ENCODE peak calls at places on chromosomes 7 and 10, in ten cellular contexts. Y is pancreas, X is fibroblast of villous mesenchyme, U is Calu3, E is stomach, M is kidney epithelial cell, T is coronary artery, D is AG04450, I is BJ, J is nephron progenitor cell. H is an unnamed sample.

GRCh38 chr7:43454936-43455518 is 127.9 kb upstream of the STK17A start:
- DNase-seq in Y (no peak), X (peak), U (peak), E (no peak), M (peak), T (no peak), D (no peak), I (peak), J (no peak), H (no peak)

GRCh38 chr10:35351021-35351420 is 14.7 kb downstream of the CCNY start:
- DNase-seq in Y (no peak), X (peak), U (no peak), E (no peak), M (no peak), T (no peak), D (no peak), I (no peak), J (no peak), H (no peak)

GRCh38 chr7:126843883-126844282 is 408.9 kb downstream of the GRM8 start:
- DNase-seq in Y (no peak), X (no peak), U (no peak), E (no peak), M (no peak), T (no peak), D (no peak), I (no peak), J (no peak), H (no peak)

GRCh38 chr7:1586827-1587705 is 17.2 kb upstream of the PSMG3 start:
- DNase-seq in Y (peak), X (no peak), U (no peak), E (no peak), M (no peak), T (no peak), D (no peak), I (no peak), J (no peak), H (no peak)

GRCh38 chr7:83410989-83411591 is 237.8 kb downstream of the SEMA3E start:
- DNase-seq in Y (no peak), X (peak), U (peak), E (peak), M (no peak), T (no peak), D (peak), I (peak), J (peak), H (no peak)

GRCh38 chr10:11336703-11337102 is 274.7 kb downstream of the USP6NL start:
- DNase-seq in Y (no peak), X (no peak), U (no peak), E (no peak), M (no peak), T (no peak), D (no peak), I (no peak), J (no peak), H (no peak)

GRCh38 chr10:43962346-43963191 is 313.9 kb upstream of the ZNF32 start:
- DNase-seq in Y (no peak), X (peak), U (no peak), E (no peak), M (no peak), T (peak), D (peak), I (no peak), J (peak), H (peak)

GRCh38 chr10:3681642-3682554 is 103.1 kb downstream of the KLF6 start:
- DNase-seq in Y (no peak), X (no peak), U (peak), E (no peak), M (no peak), T (no peak), D (no peak), I (no peak), J (peak), H (no peak)

GRCh38 chr10:78829570-78829969 is 239.2 kb upstream of the ZMIZ1 start:
- DNase-seq in Y (no peak), X (no peak), U (no peak), E (no peak), M (no peak), T (no peak), D (peak), I (peak), J (no peak), H (no peak)

GRCh38 chr10:69816536-69816935 is 14.8 kb downstream of the COL13A1 start:
- DNase-seq in Y (no peak), X (no peak), U (no peak), E (no peak), M (no peak), T (no peak), D (no peak), I (no peak), J (no peak), H (no peak)

GRCh38 chr10:1166101-1166827 is 110.1 kb downstream of the WDR37 start:
- DNase-seq in Y (no peak), X (no peak), U (no peak), E (no peak), M (no peak), T (no peak), D (no peak), I (no peak), J (no peak), H (no peak)

GRCh38 chr10:26386800-26387199 is 51.3 kb upstream of the APBB1IP start:
- DNase-seq in Y (no peak), X (no peak), U (no peak), E (no peak), M (no peak), T (no peak), D (no peak), I (no peak), J (no peak), H (no peak)

GRCh38 chr7:44286618-44287487 is 38.5 kb downstream of the CAMK2B start:
- DNase-seq in Y (no peak), X (no peak), U (no peak), E (peak), M (no peak), T (peak), D (no peak), I (no peak), J (peak), H (no peak)

GRCh38 chr10:126461289-126461688 is 73.0 kb upstream of the ADAM12 start:
- DNase-seq in Y (no peak), X (no peak), U (no peak), E (no peak), M (no peak), T (no peak), D (no peak), I (no peak), J (no peak), H (no peak)

GRCh38 chr10:88342733-88343310 is 240.3 kb downstream of the RNLS start:
- DNase-seq in Y (no peak), X (no peak), U (no peak), E (no peak), M (no peak), T (no peak), D (no peak), I (no peak), J (no peak), H (no peak)

GRCh38 chr10:113135025-113135424 is 185.0 kb downstream of the TCF7L2 start:
- DNase-seq in Y (no peak), X (no peak), U (no peak), E (no peak), M (no peak), T (no peak), D (no peak), I (no peak), J (no peak), H (no peak)

GRCh38 chr7:12403287-12404181 is at the start of gene VWDE:
- DNase-seq in Y (peak), X (peak), U (peak), E (peak), M (no peak), T (no peak), D (no peak), I (no peak), J (peak), H (peak)

GRCh38 chr10:44569193-44570091 is 184.5 kb upstream of the CXCL12 start:
- DNase-seq in Y (no peak), X (peak), U (no peak), E (no peak), M (no peak), T (peak), D (peak), I (peak), J (no peak), H (peak)

GRCh38 chr10:79146611-79147130 is 77.9 kb downstream of the ZMIZ1 start:
- DNase-seq in Y (peak), X (peak), U (no peak), E (peak), M (no peak), T (no peak), D (no peak), I (no peak), J (no peak), H (peak)

GRCh38 chr10:52463831-52464230 is 149.8 kb downstream of the DKK1 start:
- DNase-seq in Y (no peak), X (no peak), U (no peak), E (no peak), M (no peak), T (no peak), D (no peak), I (no peak), J (no peak), H (no peak)

GRCh38 chr7:134757938-134758337 is 21.5 kb upstream of the CALD1 start:
- DNase-seq in Y (no peak), X (peak), U (no peak), E (no peak), M (no peak), T (no peak), D (no peak), I (no peak), J (no peak), H (no peak)

GRCh38 chr7:20310963-20311742 is 19.5 kb upstream of the ITGB8 start:
- DNase-seq in Y (no peak), X (peak), U (peak), E (no peak), M (no peak), T (no peak), D (no peak), I (peak), J (no peak), H (no peak)

GRCh38 chr10:94129393-94130130 is 135.8 kb downstream of the PLCE1 start:
- DNase-seq in Y (no peak), X (peak), U (no peak), E (no peak), M (no peak), T (no peak), D (peak), I (peak), J (no peak), H (no peak)

GRCh38 chr7:30348083-30348560 is 63.7 kb downstream of the ZNRF2 start:
- DNase-seq in Y (no peak), X (peak), U (peak), E (no peak), M (peak), T (no peak), D (peak), I (peak), J (no peak), H (no peak)

GRCh38 chr7:11831727-11832495 is at the start of gene THSD7A:
- DNase-seq in Y (peak), X (peak), U (peak), E (peak), M (no peak), T (no peak), D (no peak), I (no peak), J (peak), H (peak)

GRCh38 chr7:35707422-35707821 is 12.5 kb upstream of the HERPUD2 start:
- DNase-seq in Y (no peak), X (no peak), U (peak), E (no peak), M (no peak), T (no peak), D (no peak), I (no peak), J (no peak), H (no peak)

GRCh38 chr10:84176351-84176750 is 2.8 kb downstream of the GPR15LG start:
- DNase-seq in Y (no peak), X (no peak), U (no peak), E (no peak), M (no peak), T (peak), D (no peak), I (no peak), J (no peak), H (no peak)

GRCh38 chr7:95420996-95421846 is 13.6 kb downstream of the PON2 start:
- DNase-seq in Y (no peak), X (peak), U (peak), E (no peak), M (no peak), T (no peak), D (peak), I (no peak), J (no peak), H (no peak)

GRCh38 chr10:129678186-129678585 is 211.1 kb downstream of the MGMT start:
- DNase-seq in Y (no peak), X (no peak), U (no peak), E (no peak), M (no peak), T (no peak), D (no peak), I (no peak), J (no peak), H (no peak)

GRCh38 chr7:123823898-123824753 is 20.8 kb upstream of the HYAL4 start:
- DNase-seq in Y (no peak), X (no peak), U (no peak), E (no peak), M (no peak), T (no peak), D (no peak), I (no peak), J (no peak), H (no peak)

GRCh38 chr7:124856299-124856888 is 73.2 kb downstream of the POT1 start:
- DNase-seq in Y (no peak), X (peak), U (no peak), E (no peak), M (no peak), T (no peak), D (peak), I (peak), J (no peak), H (no peak)
- TF ChIP-seq CTCF in Y (peak), X (peak), U (peak), E (peak), M (peak), T (peak), D (peak), I (peak), J (peak), H (no peak)

DNA sequence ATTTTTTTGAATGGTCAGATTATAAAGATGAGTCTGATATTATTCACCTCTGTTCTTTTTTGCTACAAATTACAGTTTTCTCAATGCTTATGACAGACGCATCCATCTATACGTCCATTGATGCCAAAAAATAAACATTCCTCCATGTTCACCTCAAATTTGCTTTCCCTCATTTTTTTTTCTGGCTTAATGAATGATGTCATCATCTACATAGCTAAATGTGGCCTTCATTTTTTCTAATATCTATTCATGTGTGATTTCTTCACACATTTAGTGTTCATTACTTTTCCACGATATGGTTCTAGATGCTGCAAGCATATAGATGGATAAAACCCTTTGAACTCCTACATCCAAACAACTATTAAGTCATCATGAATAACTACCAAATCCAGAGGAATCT is 163.1 kb downstream of the MAGI2 start:
- DNase-seq in Y (no peak), X (no peak), U (no peak), E (no peak), M (no peak), T (no peak), D (no peak), I (no peak), J (no peak), H (no peak)
- TF ChIP-seq CTCF in Y (no peak), X (no peak), U (no peak), E (no peak), M (no peak), T (no peak), D (no peak), I (no peak), J (no peak), H (no peak)

DNA sequence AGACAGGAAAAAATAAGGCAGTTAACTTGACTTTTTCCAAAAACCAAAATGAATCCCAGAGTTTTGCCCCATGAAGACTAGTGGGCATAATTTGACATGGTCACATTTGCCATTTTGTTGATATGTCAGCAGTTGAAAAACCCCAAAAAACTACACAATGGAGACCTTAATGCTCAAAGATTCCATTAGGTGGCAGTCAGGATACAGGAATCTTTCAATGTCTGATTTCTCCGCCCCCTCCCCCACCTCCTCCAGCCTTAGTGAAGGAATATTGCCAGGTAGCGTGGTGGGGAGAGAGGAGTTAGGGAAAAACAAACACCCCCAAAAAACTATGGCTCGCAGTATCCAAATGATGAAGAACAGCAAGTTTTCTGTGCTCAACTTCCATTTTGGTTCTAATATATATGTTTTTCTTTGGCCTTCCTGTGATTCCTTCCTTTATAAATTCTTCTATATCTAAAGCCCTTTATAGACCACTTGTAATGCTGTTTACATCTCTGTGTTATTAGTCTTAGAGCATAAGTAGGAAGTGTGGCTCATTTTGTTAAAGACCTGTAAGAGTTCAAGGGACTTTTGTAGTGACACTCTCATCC is 6.7 kb upstream of the SMNDC1 start:
- DNase-seq in Y (peak), X (peak), U (peak), E (peak), M (no peak), T (no peak), D (peak), I (no peak), J (peak), H (peak)
- TF ChIP-seq CTCF in Y (no peak), X (peak), U (no peak), E (peak), M (peak), T (no peak), D (peak), I (peak), J (peak), H (peak)

GRCh38 chr7:50781894-50782293 is 802 bp downstream of the GRB10 start:
- DNase-seq in Y (no peak), X (no peak), U (no peak), E (no peak), M (no peak), T (no peak), D (no peak), I (no peak), J (no peak), H (no peak)
- TF ChIP-seq CTCF in Y (no peak), X (no peak), U (no peak), E (no peak), M (no peak), T (no peak), D (no peak), I (no peak), J (no peak), H (no peak)

GRCh38 chr7:137898839-137899681 is 52.3 kb upstream of the DGKI start:
- DNase-seq in Y (peak), X (peak), U (peak), E (peak), M (no peak), T (peak), D (peak), I (no peak), J (peak), H (peak)
- TF ChIP-seq CTCF in Y (peak), X (peak), U (peak), E (peak), M (peak), T (peak), D (peak), I (peak), J (peak), H (peak)

GRCh38 chr7:14807498-14807897 is 95.1 kb downstream of the DGKB start:
- DNase-seq in Y (no peak), X (no peak), U (no peak), E (no peak), M (no peak), T (no peak), D (no peak), I (no peak), J (no peak), H (no peak)
- TF ChIP-seq CTCF in Y (no peak), X (no peak), U (no peak), E (no peak), M (no peak), T (no peak), D (no peak), I (no peak), J (no peak), H (no peak)

GRCh38 chr7:143288836-143289235 is 685 bp downstream of the CASP2 start:
- DNase-seq in Y (no peak), X (peak), U (no peak), E (no peak), M (no peak), T (no peak), D (no peak), I (no peak), J (no peak), H (no peak)

GRCh38 chr7:143289421-143289820 is 1.3 kb downstream of the CASP2 start:
- DNase-seq in Y (no peak), X (peak), U (no peak), E (no peak), M (no peak), T (no peak), D (no peak), I (no peak), J (no peak), H (no peak)

GRCh38 chr7:143287321-143287934 is 723 bp upstream of the CASP2 start:
- DNase-seq in Y (no peak), X (no peak), U (no peak), E (no peak), M (no peak), T (no peak), D (no peak), I (no peak), J (no peak), H (no peak)

GRCh38 chr7:143286522-143286890 is 1.6 kb upstream of the CASP2 start:
- DNase-seq in Y (no peak), X (no peak), U (no peak), E (no peak), M (no peak), T (no peak), D (no peak), I (no peak), J (no peak), H (no peak)

GRCh38 chr7:143287935-143288826 is at the start of gene CASP2:
- DNase-seq in Y (peak), X (peak), U (peak), E (peak), M (peak), T (peak), D (peak), I (peak), J (peak), H (peak)
- TF ChIP-seq CTCF in Y (no peak), X (peak), U (no peak), E (peak), M (peak), T (no peak), D (peak), I (peak), J (peak), H (peak)